ENCODE peak calls at places on chromosomes 2 and 18, in seven cellular contexts. T, C, O, D, S, K and B are unnamed samples.

GRCh38 chr2:36373149-36373880 is 17.7 kb downstream of the CRIM1 start:
- DNase-seq in K (no peak), D (no peak), O (no peak), S (no peak), T (no peak), C (no peak), B (no peak)

GRCh38 chr2:45439788-45440773 is 171.0 kb downstream of the SRBD1 start:
- DNase-seq in D (no peak), O (no peak), S (peak), T (no peak), C (peak), K (no peak), B (peak)

GRCh38 chr18:46449033-46449432 is 208.0 kb downstream of the LOXHD1 start:
- DNase-seq in T (no peak), O (no peak), K (no peak), S (no peak), D (no peak), C (no peak), B (no peak)

GRCh38 chr2:196170681-196171247 is 614 bp downstream of the STK17B start:
- DNase-seq in T (no peak), K (peak), D (peak), S (peak), C (peak), O (no peak), B (peak)

GRCh38 chr2:229313591-229313990 is 42.5 kb upstream of the PID1 start:
- DNase-seq in T (no peak), C (no peak), D (no peak), S (no peak), K (no peak), O (peak), B (no peak)

GRCh38 chr2:233430651-233431050 is 76.4 kb downstream of the DGKD start:
- DNase-seq in S (no peak), K (no peak), D (no peak), T (no peak), O (no peak), C (no peak), B (no peak)

GRCh38 chr2:206260427-206261012 is 13.9 kb upstream of the ZDBF2 start:
- DNase-seq in T (no peak), O (no peak), S (peak), D (no peak), K (no peak), C (peak), B (peak)

GRCh38 chr18:21454725-21455124 is 145.8 kb downstream of the ESCO1 start:
- DNase-seq in K (no peak), D (no peak), C (no peak), O (no peak), T (no peak), S (no peak), B (no peak)

GRCh38 chr18:58201728-58202405 is 157.8 kb downstream of the NEDD4L start:
- DNase-seq in K (no peak), O (no peak), D (no peak), C (peak), T (no peak), S (no peak), B (no peak)

GRCh38 chr18:26482567-26482966 is 65.8 kb downstream of the KCTD1 start:
- DNase-seq in T (no peak), D (no peak), S (no peak), O (no peak), K (no peak), C (peak), B (no peak)

GRCh38 chr2:109694190-109694589 is 80.0 kb downstream of the SOWAHC start:
- DNase-seq in D (no peak), C (no peak), T (no peak), K (no peak), S (no peak), O (no peak), B (no peak)

GRCh38 chr2:42900226-42900744 is 107.9 kb upstream of the HAAO start:
- DNase-seq in D (no peak), O (no peak), C (no peak), T (no peak), S (no peak), K (no peak), B (no peak)

GRCh38 chr2:64485961-64486360 is 32.0 kb downstream of the LGALSL start:
- DNase-seq in T (no peak), D (no peak), K (no peak), S (peak), O (no peak), C (no peak), B (peak)

GRCh38 chr2:172088245-172089004 is 3.1 kb downstream of the DLX1 start:
- DNase-seq in D (no peak), C (peak), T (no peak), O (no peak), S (no peak), K (no peak), B (no peak)

GRCh38 chr18:33210575-33211189 is 229.8 kb downstream of the CCDC178 start:
- DNase-seq in T (no peak), S (peak), O (no peak), D (no peak), C (peak), K (no peak), B (peak)

GRCh38 chr2:128606837-128607236 is 288.2 kb upstream of the HS6ST1 start:
- DNase-seq in K (no peak), S (no peak), O (no peak), C (no peak), D (peak), T (no peak), B (no peak)

GRCh38 chr2:120850551-120850950 is 114.9 kb downstream of the GLI2 start:
- DNase-seq in D (no peak), K (no peak), T (no peak), O (no peak), C (no peak), S (no peak), B (no peak)

GRCh38 chr18:74633652-74634352 is 36.1 kb downstream of the ZNF407 start:
- DNase-seq in D (no peak), K (no peak), C (no peak), O (no peak), S (no peak), T (no peak), B (no peak)